ENCODE peak calls at places on chromosomes 16 and 17, in nine cellular contexts. O is HT1080; P is GDM1; J is stimulated activated CD8-positive, alpha-beta memory T cell treated with anti-CD3 and anti-CD28 coated beads, Interleukin-2, amount 100 ng/mL, for 48 hours; R is trophoblast cell; Q is retinal pigment epithelial cell; Z is COR-L47; B is midbrain; T is fibroblast of pulmonary artery. U is an unnamed sample.

GRCh38 chr16:9072806-9073341 is 18.6 kb upstream of the HAPSTR1 start:
- DNase-seq in Z (no peak), P (no peak), O (peak), R (peak), B (no peak), T (peak), J (peak), Q (no peak), U (no peak)

GRCh38 chr17:32815460-32815859 is 61.5 kb downstream of the MYO1D start:
- DNase-seq in O (no peak), T (no peak), Q (no peak), R (peak), P (no peak), J (no peak), B (no peak), Z (no peak), U (no peak)

GRCh38 chr16:68200120-68200783 is 35.7 kb downstream of the ESRP2 start:
- DNase-seq in Z (no peak), O (peak), Q (no peak), P (no peak), B (no peak), T (peak), J (no peak), R (no peak), U (no peak)

GRCh38 chr16:81523387-81524115 is 78.9 kb downstream of the CMIP start:
- DNase-seq in P (no peak), B (no peak), R (peak), Q (no peak), T (peak), O (peak), J (no peak), Z (no peak), U (no peak)

GRCh38 chr17:41992576-41992975 is 24.7 kb downstream of the DNAJC7 start:
- DNase-seq in P (no peak), J (no peak), T (no peak), R (no peak), Z (no peak), B (peak), Q (no peak), O (no peak), U (no peak)

GRCh38 chr17:41813699-41814124 is 908 bp downstream of the FKBP10 start:
- DNase-seq in T (no peak), Q (no peak), B (no peak), O (no peak), Z (no peak), J (no peak), R (no peak), P (no peak), U (no peak)

GRCh38 chr16:83095926-83096692 is 469.3 kb downstream of the CDH13 start:
- DNase-seq in O (peak), Q (no peak), Z (no peak), B (no peak), T (peak), P (no peak), R (peak), J (no peak), U (no peak)

GRCh38 chr16:3149630-3150345 is 15.0 kb downstream of the ZNF213 start:
- DNase-seq in J (peak), B (peak), O (peak), R (peak), Z (peak), Q (no peak), P (peak), T (peak), U (peak)

GRCh38 chr16:53043986-53044571 is 8.6 kb downstream of the CHD9NB start:
- DNase-seq in J (no peak), B (no peak), Q (no peak), Z (peak), O (peak), R (peak), T (no peak), P (no peak), U (peak)

GRCh38 chr16:67213197-67214019 is 13.5 kb upstream of the TMEM208 start:
- DNase-seq in B (no peak), T (no peak), Z (no peak), R (no peak), P (no peak), O (no peak), Q (no peak), J (no peak), U (no peak)

GRCh38 chr16:50763211-50763610 is 21.3 kb downstream of the CYLD start:
- DNase-seq in P (no peak), Q (no peak), J (no peak), B (no peak), Z (no peak), T (peak), R (no peak), O (no peak), U (no peak)

GRCh38 chr16:78742501-78743283 is 643.2 kb downstream of the WWOX start:
- DNase-seq in J (peak), B (no peak), T (peak), Z (no peak), O (peak), R (peak), P (peak), Q (no peak), U (peak)

GRCh38 chr17:79789943-79790804 is 6.7 kb downstream of the CBX8 start:
- DNase-seq in Q (no peak), O (no peak), J (no peak), Z (peak), R (peak), P (no peak), T (no peak), B (peak), U (peak)

GRCh38 chr17:19762515-19762961 is 14.4 kb upstream of the ALDH3A1 start:
- DNase-seq in P (peak), J (peak), R (peak), T (peak), Q (no peak), O (peak), B (peak), Z (no peak), U (peak)

GRCh38 chr17:19755821-19756510 is 7.9 kb upstream of the ALDH3A1 start:
- DNase-seq in Q (no peak), T (no peak), O (no peak), B (no peak), J (no peak), P (no peak), Z (no peak), R (no peak), U (no peak)